ENCODE peak calls at places on chromosome 14, in six cellular contexts. N, L, U, T, O and G are unnamed samples.

GRCh38 chr14:51004801-51005526 is 60.7 kb upstream of the PYGL start:
- DNase-seq in N (no peak), L (no peak), U (no peak), T (peak; percentile 43), O (peak; percentile 79), G (no peak)

GRCh38 chr14:52706724-52707706 is at the start of gene PSMC6:
- DNase-seq in N (peak; percentile 96), L (peak; percentile 96), U (peak; percentile 97), T (peak; percentile 93), O (peak; percentile 86), G (peak; percentile 90)

GRCh38 chr14:99809376-99809775 is 16.2 kb downstream of the EML1 start:
- DNase-seq in N (no peak), L (no peak), U (peak; percentile 92), T (no peak), O (peak; percentile 25), G (no peak)

GRCh38 chr14:98826618-98827017 is 445.4 kb downstream of the BCL11B start:
- DNase-seq in N (no peak), L (no peak), U (no peak), T (no peak), O (peak; percentile 6), G (no peak)

GRCh38 chr14:31945074-31945613 is 132.0 kb upstream of the ARHGAP5 start:
- DNase-seq in N (no peak), L (no peak), U (no peak), T (no peak), O (no peak), G (no peak)

GRCh38 chr14:79356040-79356439 is 855.3 kb downstream of the DIO2 start:
- DNase-seq in N (no peak), L (no peak), U (no peak), T (peak; percentile 31), O (peak; percentile 22), G (no peak)

GRCh38 chr14:29749327-29749726 is 178.3 kb downstream of the PRKD1 start:
- DNase-seq in N (no peak), L (no peak), U (no peak), T (peak; percentile 82), O (peak; percentile 88), G (no peak)

GRCh38 chr14:101215936-101216335 is 312.4 kb upstream of the RTL1 start:
- DNase-seq in N (no peak), L (peak; percentile 18), U (peak; percentile 20), T (no peak), O (no peak), G (no peak)

GRCh38 chr14:57290753-57291152 is 22.0 kb downstream of the AP5M1 start:
- DNase-seq in N (no peak), L (no peak), U (no peak), T (no peak), O (no peak), G (no peak)

GRCh38 chr14:67962215-67962644 is 142.7 kb downstream of the RAD51B start:
- DNase-seq in N (no peak), L (no peak), U (no peak), T (no peak), O (no peak), G (peak; percentile 34)

GRCh38 chr14:51006781-51007211 is 62.5 kb upstream of the PYGL start:
- DNase-seq in N (no peak), L (no peak), U (peak; percentile 89), T (peak; percentile 68), O (peak; percentile 91), G (no peak)

GRCh38 chr14:92534863-92535654 is 21.5 kb downstream of the RIN3 start:
- DNase-seq in N (no peak), L (peak; percentile 11), U (no peak), T (no peak), O (no peak), G (no peak)

GRCh38 chr14:98210045-98210678 is 1061.8 kb downstream of the BCL11B start:
- DNase-seq in N (no peak), L (no peak), U (no peak), T (peak; percentile 2), O (no peak), G (no peak)

GRCh38 chr14:30214456-30215090 is 286.9 kb upstream of the PRKD1 start:
- DNase-seq in N (peak; percentile 12), L (no peak), U (no peak), T (peak; percentile 85), O (peak; percentile 70), G (peak; percentile 6)

GRCh38 chr14:30625533-30625932 is 3.4 kb downstream of the SCFD1 start:
- DNase-seq in N (no peak), L (no peak), U (no peak), T (no peak), O (no peak), G (no peak)

GRCh38 chr14:68230941-68231717 is 411.6 kb downstream of the RAD51B start:
- DNase-seq in N (no peak), L (no peak), U (no peak), T (peak; percentile 73), O (peak; percentile 77), G (no peak)

GRCh38 chr14:52692248-52692962 is 3.0 kb downstream of the ERO1A start:
- DNase-seq in N (no peak), L (no peak), U (no peak), T (no peak), O (peak; percentile 28), G (no peak)

GRCh38 chr14:34220921-34221320 is 241.1 kb downstream of the SPTSSA start:
- DNase-seq in N (no peak), L (no peak), U (no peak), T (no peak), O (no peak), G (no peak)

GRCh38 chr14:95889236-95889979 is 12.8 kb downstream of the TUNAR start:
- DNase-seq in N (no peak), L (no peak), U (no peak), T (no peak), O (no peak), G (no peak)

GRCh38 chr14:102086972-102087761 is at the start of gene HSP90AA1:
- DNase-seq in N (peak; percentile 93), L (peak; percentile 94), U (peak; percentile 98), T (peak; percentile 92), O (peak; percentile 85), G (peak; percentile 98)

GRCh38 chr14:75282166-75282547 is 3.5 kb downstream of the FOS start:
- DNase-seq in N (no peak), L (no peak), U (no peak), T (peak; percentile 74), O (peak; percentile 15), G (no peak)

GRCh38 chr14:75281691-75282000 is 3.0 kb downstream of the FOS start:
- DNase-seq in N (no peak), L (no peak), U (no peak), T (no peak), O (no peak), G (no peak)

GRCh38 chr14:75283884-75284563 is 5.4 kb downstream of the FOS start:
- DNase-seq in N (no peak), L (peak; percentile 68), U (peak; percentile 54), T (no peak), O (peak; percentile 26), G (no peak)

GRCh38 chr14:75285331-75285730 is 6.7 kb downstream of the FOS start:
- DNase-seq in N (no peak), L (no peak), U (no peak), T (no peak), O (no peak), G (no peak)

GRCh38 chr14:75283162-75283883 is 4.7 kb downstream of the FOS start:
- DNase-seq in N (no peak), L (peak; percentile 69), U (no peak), T (peak; percentile 77), O (peak; percentile 56), G (no peak)
- TF ChIP-seq CTCF in N (no peak), L (no peak), U (peak; percentile 6), T (peak; percentile 28), O (peak; percentile 19), G (no peak)

DNA sequence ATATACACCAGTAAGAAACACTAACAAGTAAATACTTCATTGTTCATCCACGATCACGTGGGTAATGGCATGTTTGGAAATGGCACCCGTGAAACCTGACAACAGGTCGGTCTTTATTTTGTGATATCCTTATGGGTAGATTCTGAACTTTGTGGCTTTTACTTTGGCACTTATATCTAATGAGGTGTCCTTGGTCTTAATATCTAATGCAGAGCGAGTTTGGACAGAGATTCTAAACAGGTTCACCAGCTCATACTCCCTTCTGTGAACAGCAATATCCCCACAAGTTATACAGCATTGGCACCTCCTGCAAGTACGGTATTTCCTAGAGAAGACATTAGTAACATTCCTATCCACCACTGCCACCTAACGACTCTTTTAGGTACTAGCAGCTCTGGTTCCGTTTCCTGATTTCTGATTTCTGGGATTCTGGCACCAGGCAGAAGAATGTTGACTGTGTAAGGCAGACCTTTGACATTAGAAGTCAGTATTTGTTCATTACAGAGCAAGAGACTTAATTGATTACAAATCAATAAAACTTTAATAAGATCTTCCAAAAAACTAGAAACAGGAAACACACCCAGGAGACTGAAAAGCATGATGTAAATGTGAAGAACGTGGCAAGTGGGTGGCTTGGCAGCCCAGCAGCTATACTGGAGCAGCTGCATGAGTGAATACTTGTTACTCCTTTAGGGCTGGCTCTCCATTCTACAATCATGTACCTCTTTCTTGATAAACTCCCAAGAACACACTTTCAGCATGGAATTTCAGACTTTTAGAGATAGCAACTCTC is 2.5 kb downstream of the ANG start:
- DNase-seq in N (peak; percentile 39), L (no peak), U (no peak), T (peak; percentile 70), O (peak; percentile 58), G (peak; percentile 72)
- TF ChIP-seq CTCF in N (peak; percentile 86), L (peak; percentile 88), U (peak; percentile 87), T (peak; percentile 83), O (peak; percentile 92), G (peak; percentile 84)

GRCh38 chr14:93999573-93999972 is 2.5 kb downstream of the CCDC197 start:
- DNase-seq in N (no peak), L (no peak), U (peak; percentile 17), T (no peak), O (no peak), G (no peak)

GRCh38 chr14:93998871-93999403 is 1.8 kb downstream of the CCDC197 start:
- DNase-seq in N (no peak), L (no peak), U (peak; percentile 57), T (no peak), O (no peak), G (no peak)

GRCh38 chr14:93996130-93996695 is 888 bp upstream of the CCDC197 start:
- DNase-seq in N (no peak), L (no peak), U (peak; percentile 52), T (no peak), O (no peak), G (no peak)

GRCh38 chr14:93997082-93997481 is at the start of gene CCDC197:
- DNase-seq in N (no peak), L (no peak), U (peak; percentile 61), T (no peak), O (peak; percentile 39), G (no peak)

GRCh38 chr14:93997933-93998870 is 1.1 kb downstream of the CCDC197 start:
- DNase-seq in N (no peak), L (no peak), U (peak; percentile 83), T (no peak), O (no peak), G (no peak)
- TF ChIP-seq CTCF in N (no peak), L (no peak), U (no peak), T (no peak), O (no peak), G (no peak)

DNA sequence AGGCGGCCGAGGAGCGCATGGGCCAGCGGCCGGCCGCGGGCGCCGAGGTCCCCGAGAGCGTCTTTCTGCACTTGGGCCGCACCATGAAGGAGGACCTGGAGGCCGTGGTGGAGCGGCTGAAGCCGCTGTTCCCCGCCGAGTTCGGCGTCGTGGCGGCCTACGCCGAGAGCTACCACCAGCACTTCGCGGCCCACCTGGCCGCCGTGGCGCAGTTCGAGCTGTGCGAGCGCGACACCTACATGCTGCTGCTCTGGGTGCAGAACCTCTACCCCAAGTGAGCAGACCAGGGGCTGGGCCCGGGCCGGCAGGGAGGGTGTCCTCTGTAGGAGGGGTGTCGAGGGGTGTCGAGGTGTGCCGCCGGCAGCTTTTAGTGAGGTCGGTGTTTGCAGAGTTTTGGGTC is 4.1 kb downstream of the TNFAIP2 start:
- DNase-seq in N (no peak), L (no peak), U (no peak), T (no peak), O (no peak), G (no peak)
- TF ChIP-seq CTCF in N (no peak), L (no peak), U (no peak), T (no peak), O (no peak), G (no peak)